ENCODE peak calls at places on chromosomes 1 and 21, in five cellular contexts. A, D, X, L and O are unnamed samples. For H3K9me3 and H3K4me1, the result is how much of the 10 kb centered on the place peaks cover.

GRCh38 chr1:18183477-18183974 is 75.9 kb downstream of the IGSF21 start:
- DNase-seq in D (no peak), L (no peak), A (no peak), X (no peak), O (no peak)

GRCh38 chr1:214272964-214273533 is 7.9 kb upstream of the SMYD2 start:
- DNase-seq in L (no peak), A (no peak), X (no peak), D (no peak), O (no peak)

GRCh38 chr1:55288245-55288644 is 73.1 kb upstream of the USP24 start:
- DNase-seq in A (no peak), L (no peak), X (no peak), D (no peak), O (no peak)

GRCh38 chr1:118185083-118185899 is at the start of gene SPAG17:
- DNase-seq in A (peak), D (peak), L (peak), X (peak), O (no peak)

GRCh38 chr21:35072960-35073359 is 23.9 kb upstream of the RUNX1 start:
- DNase-seq in X (no peak), L (no peak), A (peak), D (peak), O (no peak)

GRCh38 chr1:178541829-178542553 is 29.1 kb downstream of the TEX35 start:
- DNase-seq in L (peak), A (peak), X (peak), D (no peak), O (peak)

GRCh38 chr1:29180497-29181412 is 945 bp downstream of the SRSF4 start:
- DNase-seq in L (no peak), D (no peak), A (no peak), X (no peak), O (peak)

GRCh38 chr1:53804181-53804580 is 33.9 kb downstream of the NDC1 start:
- DNase-seq in D (no peak), X (no peak), A (no peak), L (no peak), O (no peak)

GRCh38 chr1:75134939-75135828 is 996 bp downstream of the LHX8 start:
- DNase-seq in X (no peak), D (no peak), A (peak), L (no peak), O (no peak)

GRCh38 chr1:9252999-9253398 is 18.4 kb downstream of the H6PD start:
- DNase-seq in X (no peak), L (peak), D (no peak), A (no peak), O (no peak)

GRCh38 chr1:22641906-22642636 is 1.4 kb upstream of the C1QC start:
- DNase-seq in D (peak), L (peak), X (peak), A (peak), O (peak)

GRCh38 chr1:167171286-167171929 is 49.3 kb upstream of the POU2F1 start:
- DNase-seq in A (no peak), X (no peak), D (no peak), L (no peak), O (no peak)

GRCh38 chr1:245085508-245086095 is 69.2 kb upstream of the KIF26B start:
- DNase-seq in X (no peak), D (no peak), L (no peak), A (peak), O (no peak)

GRCh38 chr1:225572422-225572821 is 80.5 kb downstream of the ENAH start:
- DNase-seq in A (peak), D (no peak), L (no peak), X (no peak), O (no peak)

GRCh38 chr1:182841368-182841988 is 2.3 kb downstream of the DHX9 start:
- DNase-seq in D (no peak), L (peak), A (peak), X (no peak), O (no peak)

GRCh38 chr1:58926177-58926576 is 142.3 kb upstream of the JUN start:
- DNase-seq in D (no peak), X (no peak), A (no peak), L (no peak), O (no peak)

GRCh38 chr1:228117335-228117734 is 8.2 kb upstream of the MRPL55 start:
- DNase-seq in L (no peak), D (no peak), X (no peak), A (no peak), O (no peak)

GRCh38 chr1:228122921-228123441 is 13.9 kb upstream of the MRPL55 start:
- DNase-seq in D (no peak), A (no peak), X (no peak), L (no peak), O (no peak)

GRCh38 chr1:228120351-228121091 is 11.4 kb upstream of the MRPL55 start:
- DNase-seq in X (no peak), L (no peak), D (no peak), A (no peak), O (no peak)

GRCh38 chr1:228114827-228115226 is 5.7 kb upstream of the MRPL55 start:
- DNase-seq in D (no peak), L (no peak), X (no peak), A (no peak), O (no peak)

DNA sequence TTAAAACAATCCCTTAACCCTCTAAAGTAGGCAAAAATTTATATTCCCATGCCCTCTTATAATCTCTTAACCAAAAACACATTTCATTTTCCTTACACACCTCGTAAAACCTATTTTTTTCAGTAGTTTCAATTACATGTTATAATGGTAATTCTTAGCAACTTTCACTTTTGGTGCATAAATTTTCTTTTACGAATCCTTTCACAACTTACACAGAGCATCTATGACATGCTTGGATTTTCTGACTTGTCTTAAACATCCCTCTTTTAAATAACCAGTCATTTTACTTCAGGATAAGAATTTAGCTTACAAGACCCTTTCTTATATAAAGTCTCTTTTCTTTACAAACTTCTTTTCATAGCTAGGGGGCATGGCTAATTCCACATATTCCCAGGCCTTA is 8.9 kb upstream of the MRPL55 start:
- DNase-seq in D (no peak), L (no peak), A (no peak), X (no peak), O (no peak)
- H3K9me3 ChIP-seq in D (under half), L (under half), A (under half), X (under half), O (under half)

DNA sequence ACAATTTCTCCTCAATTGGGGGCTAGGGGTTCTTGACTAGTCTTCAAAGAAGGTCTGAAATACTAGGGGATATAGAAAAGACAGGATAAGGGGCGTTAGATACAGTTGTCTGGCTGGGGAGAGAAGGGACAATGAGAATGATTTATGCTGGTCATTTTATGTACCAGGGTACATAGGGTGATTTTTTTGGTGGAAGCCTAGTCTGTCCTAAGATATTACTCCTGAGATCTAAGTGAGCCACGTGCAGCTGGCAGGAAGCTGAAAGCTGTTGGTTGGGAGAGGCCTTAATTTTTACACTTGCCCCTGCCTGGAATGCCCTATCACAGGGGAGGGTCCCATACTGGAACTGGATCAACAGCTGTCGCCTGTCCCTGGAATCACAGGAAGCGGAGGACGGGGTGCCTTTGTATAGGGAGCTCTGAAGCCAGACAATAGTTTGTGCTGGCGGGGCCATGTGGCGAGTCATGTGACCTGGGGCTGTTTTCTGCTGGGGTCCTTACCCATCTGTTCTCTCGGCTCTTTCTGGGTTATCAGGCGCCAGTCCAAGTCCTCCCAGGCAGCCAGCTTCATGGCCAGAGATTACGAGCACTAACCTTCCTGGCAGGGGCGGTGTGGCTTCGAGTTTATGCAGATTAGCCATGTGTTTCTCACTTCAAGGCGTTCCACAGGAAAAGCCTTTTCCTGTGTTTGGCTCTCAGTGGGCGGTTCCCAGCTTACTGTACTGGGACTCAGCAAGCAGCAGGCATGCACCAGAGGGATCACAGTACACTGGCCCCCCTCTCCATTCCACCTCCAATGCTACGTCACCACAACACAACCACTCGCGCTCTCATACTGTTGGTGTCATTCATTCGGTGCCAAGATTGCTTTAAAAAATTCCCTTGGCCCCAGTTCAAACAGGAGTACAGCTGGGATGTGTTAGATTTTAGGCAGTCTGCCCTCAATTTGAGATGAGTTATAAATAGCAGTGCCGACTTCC is 27.5 kb downstream of the ARID1A start:
- DNase-seq in A (peak), D (peak), X (peak), L (peak), O (peak)
- H3K4me1 ChIP-seq in A (under half), D (half or more), X (under half), L (under half), O (half or more)

GRCh38 chr1:152388889-152389288 is 25.2 kb downstream of the CRNN start:
- DNase-seq in A (no peak), L (no peak), D (no peak), X (no peak), O (no peak)
- H3K9me3 ChIP-seq in A (under half), L (under half), D (under half), X (under half), O (under half)

DNA sequence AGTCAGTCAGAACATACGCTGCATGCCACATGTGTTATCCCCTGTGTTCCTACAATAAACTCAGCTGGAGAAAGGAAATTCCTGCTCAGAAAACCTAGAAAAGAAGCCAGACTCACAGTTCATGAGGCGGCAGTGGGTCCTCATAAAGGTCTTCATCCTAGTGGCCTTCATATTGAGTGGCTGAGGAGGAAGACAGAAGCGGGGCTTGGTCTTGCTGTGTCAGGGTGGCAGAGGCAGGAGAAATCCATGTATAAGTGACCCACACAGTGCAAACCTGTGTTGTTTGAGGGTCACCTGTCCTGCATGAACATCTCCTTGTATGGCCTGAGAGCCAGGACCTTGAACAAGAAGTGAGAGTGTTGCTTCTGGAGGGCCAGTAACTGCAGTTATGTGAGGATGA is 4.0 kb upstream of the WNT3A start:
- DNase-seq in X (no peak), D (no peak), L (no peak), A (no peak), O (no peak)
- H3K4me1 ChIP-seq in X (under half), D (under half), L (under half), A (under half), O (under half)